ENCODE peak calls at places on chromosomes 5 and 9, in ten cellular contexts. One of them, this sample, is unnamed.
A peak's percentile ranks its signal among the peaks of the same experiment; 100 is the strongest.

GRCh38 chr5:31952034-31952433 is 222.1 kb downstream of the GOLPH3 start:
- DNase-seq in left ventricle myocardium inferior: no peak
- DNase-seq in amniotic stem cell: no peak
- DNase-seq in NCI-H510A: no peak
- DNase-seq in myocyte: no peak
- DNase-seq in AG04450: no peak
- DNase-seq in activated T-helper 2 cell treated with anti-CD3 and anti-CD28 coated beads, Interferon-gamma antibody, Interleukin-2, Interleukin-4, amounts not matched to agents 10 μg/mL and 5 μg/mL and 100 μg/mL, durations not matched to agents 14 hours and 24 hours and 36 hours: no peak
- DNase-seq in fibroblast of pulmonary artery: no peak
- DNase-seq in RPMI7951: no peak
- DNase-seq in substantia nigra: no peak
- DNase-seq in this sample: no peak

GRCh38 chr5:151868451-151868850 is 56.2 kb downstream of the GLRA1 start:
- DNase-seq in left ventricle myocardium inferior: no peak
- DNase-seq in amniotic stem cell: no peak
- DNase-seq in NCI-H510A: no peak
- DNase-seq in myocyte: no peak
- DNase-seq in AG04450: no peak
- DNase-seq in activated T-helper 2 cell treated with anti-CD3 and anti-CD28 coated beads, Interferon-gamma antibody, Interleukin-2, Interleukin-4, amounts not matched to agents 10 μg/mL and 5 μg/mL and 100 μg/mL, durations not matched to agents 14 hours and 24 hours and 36 hours: no peak
- DNase-seq in fibroblast of pulmonary artery: no peak
- DNase-seq in RPMI7951: no peak
- DNase-seq in substantia nigra: no peak
- DNase-seq in this sample: no peak

GRCh38 chr5:150517272-150518152 is 9.6 kb downstream of the NDST1 start:
- DNase-seq in left ventricle myocardium inferior: peak; percentile 59
- DNase-seq in amniotic stem cell: peak; percentile 79
- DNase-seq in NCI-H510A: peak; percentile 53
- DNase-seq in myocyte: peak; percentile 82
- DNase-seq in AG04450: peak; percentile 85
- DNase-seq in activated T-helper 2 cell treated with anti-CD3 and anti-CD28 coated beads, Interferon-gamma antibody, Interleukin-2, Interleukin-4, amounts not matched to agents 10 μg/mL and 5 μg/mL and 100 μg/mL, durations not matched to agents 14 hours and 24 hours and 36 hours: no peak
- DNase-seq in fibroblast of pulmonary artery: peak; percentile 96
- DNase-seq in RPMI7951: peak; percentile 92
- DNase-seq in substantia nigra: peak; percentile 40
- DNase-seq in this sample: peak; percentile 89

GRCh38 chr5:133685402-133686018 is 73.2 kb upstream of the FSTL4 start:
- DNase-seq in left ventricle myocardium inferior: no peak
- DNase-seq in amniotic stem cell: no peak
- DNase-seq in NCI-H510A: no peak
- DNase-seq in myocyte: no peak
- DNase-seq in AG04450: no peak
- DNase-seq in activated T-helper 2 cell treated with anti-CD3 and anti-CD28 coated beads, Interferon-gamma antibody, Interleukin-2, Interleukin-4, amounts not matched to agents 10 μg/mL and 5 μg/mL and 100 μg/mL, durations not matched to agents 14 hours and 24 hours and 36 hours: no peak
- DNase-seq in fibroblast of pulmonary artery: no peak
- DNase-seq in RPMI7951: no peak
- DNase-seq in substantia nigra: no peak
- DNase-seq in this sample: no peak

GRCh38 chr5:37738057-37738691 is 101.7 kb downstream of the GDNF start:
- DNase-seq in left ventricle myocardium inferior: no peak
- DNase-seq in amniotic stem cell: peak; percentile 73
- DNase-seq in NCI-H510A: peak; percentile 28
- DNase-seq in myocyte: peak; percentile 96
- DNase-seq in AG04450: peak; percentile 76
- DNase-seq in activated T-helper 2 cell treated with anti-CD3 and anti-CD28 coated beads, Interferon-gamma antibody, Interleukin-2, Interleukin-4, amounts not matched to agents 10 μg/mL and 5 μg/mL and 100 μg/mL, durations not matched to agents 14 hours and 24 hours and 36 hours: peak; percentile 11
- DNase-seq in fibroblast of pulmonary artery: peak; percentile 89
- DNase-seq in RPMI7951: peak; percentile 96
- DNase-seq in substantia nigra: no peak
- DNase-seq in this sample: peak; percentile 90

GRCh38 chr5:168137265-168137664 is 154.2 kb upstream of the WWC1 start:
- DNase-seq in left ventricle myocardium inferior: no peak
- DNase-seq in amniotic stem cell: no peak
- DNase-seq in NCI-H510A: no peak
- DNase-seq in myocyte: no peak
- DNase-seq in AG04450: no peak
- DNase-seq in activated T-helper 2 cell treated with anti-CD3 and anti-CD28 coated beads, Interferon-gamma antibody, Interleukin-2, Interleukin-4, amounts not matched to agents 10 μg/mL and 5 μg/mL and 100 μg/mL, durations not matched to agents 14 hours and 24 hours and 36 hours: no peak
- DNase-seq in fibroblast of pulmonary artery: no peak
- DNase-seq in RPMI7951: no peak
- DNase-seq in substantia nigra: no peak
- DNase-seq in this sample: no peak

GRCh38 chr9:18438300-18438925 is 35.5 kb upstream of the ADAMTSL1 start:
- DNase-seq in left ventricle myocardium inferior: peak; percentile 38
- DNase-seq in amniotic stem cell: no peak
- DNase-seq in NCI-H510A: no peak
- DNase-seq in myocyte: peak; percentile 91
- DNase-seq in AG04450: no peak
- DNase-seq in activated T-helper 2 cell treated with anti-CD3 and anti-CD28 coated beads, Interferon-gamma antibody, Interleukin-2, Interleukin-4, amounts not matched to agents 10 μg/mL and 5 μg/mL and 100 μg/mL, durations not matched to agents 14 hours and 24 hours and 36 hours: no peak
- DNase-seq in fibroblast of pulmonary artery: peak; percentile 57
- DNase-seq in RPMI7951: peak; percentile 59
- DNase-seq in substantia nigra: peak; percentile 66
- DNase-seq in this sample: no peak

GRCh38 chr9:97468658-97469448 is 32.6 kb upstream of the TMOD1 start:
- DNase-seq in left ventricle myocardium inferior: peak; percentile 64
- DNase-seq in amniotic stem cell: peak; percentile 9
- DNase-seq in NCI-H510A: peak; percentile 17
- DNase-seq in myocyte: peak; percentile 91
- DNase-seq in AG04450: peak; percentile 16
- DNase-seq in activated T-helper 2 cell treated with anti-CD3 and anti-CD28 coated beads, Interferon-gamma antibody, Interleukin-2, Interleukin-4, amounts not matched to agents 10 μg/mL and 5 μg/mL and 100 μg/mL, durations not matched to agents 14 hours and 24 hours and 36 hours: peak; percentile 14
- DNase-seq in fibroblast of pulmonary artery: peak; percentile 79
- DNase-seq in RPMI7951: peak; percentile 69
- DNase-seq in substantia nigra: peak; percentile 84
- DNase-seq in this sample: peak; percentile 23

GRCh38 chr5:53260446-53260845 is 150.9 kb upstream of the MOCS2 start:
- DNase-seq in left ventricle myocardium inferior: no peak
- DNase-seq in amniotic stem cell: no peak
- DNase-seq in NCI-H510A: no peak
- DNase-seq in myocyte: no peak
- DNase-seq in AG04450: no peak
- DNase-seq in activated T-helper 2 cell treated with anti-CD3 and anti-CD28 coated beads, Interferon-gamma antibody, Interleukin-2, Interleukin-4, amounts not matched to agents 10 μg/mL and 5 μg/mL and 100 μg/mL, durations not matched to agents 14 hours and 24 hours and 36 hours: no peak
- DNase-seq in fibroblast of pulmonary artery: no peak
- DNase-seq in RPMI7951: no peak
- DNase-seq in substantia nigra: no peak
- DNase-seq in this sample: no peak

GRCh38 chr9:134065720-134066419 is 2.0 kb downstream of the BRD3 start:
- DNase-seq in left ventricle myocardium inferior: no peak
- DNase-seq in amniotic stem cell: no peak
- DNase-seq in NCI-H510A: no peak
- DNase-seq in myocyte: peak; percentile 38
- DNase-seq in AG04450: no peak
- DNase-seq in activated T-helper 2 cell treated with anti-CD3 and anti-CD28 coated beads, Interferon-gamma antibody, Interleukin-2, Interleukin-4, amounts not matched to agents 10 μg/mL and 5 μg/mL and 100 μg/mL, durations not matched to agents 14 hours and 24 hours and 36 hours: peak; percentile 72
- DNase-seq in fibroblast of pulmonary artery: peak; percentile 45
- DNase-seq in RPMI7951: peak; percentile 62
- DNase-seq in substantia nigra: no peak
- DNase-seq in this sample: no peak

GRCh38 chr9:8552732-8553131 is 753.2 kb upstream of the DMAC1 start:
- DNase-seq in left ventricle myocardium inferior: no peak
- DNase-seq in amniotic stem cell: no peak
- DNase-seq in NCI-H510A: no peak
- DNase-seq in myocyte: no peak
- DNase-seq in AG04450: no peak
- DNase-seq in activated T-helper 2 cell treated with anti-CD3 and anti-CD28 coated beads, Interferon-gamma antibody, Interleukin-2, Interleukin-4, amounts not matched to agents 10 μg/mL and 5 μg/mL and 100 μg/mL, durations not matched to agents 14 hours and 24 hours and 36 hours: no peak
- DNase-seq in fibroblast of pulmonary artery: no peak
- DNase-seq in RPMI7951: no peak
- DNase-seq in substantia nigra: peak; percentile 74
- DNase-seq in this sample: no peak

GRCh38 chr5:154228696-154229095 is 38.2 kb downstream of the GALNT10 start:
- DNase-seq in left ventricle myocardium inferior: no peak
- DNase-seq in amniotic stem cell: no peak
- DNase-seq in NCI-H510A: no peak
- DNase-seq in myocyte: no peak
- DNase-seq in AG04450: no peak
- DNase-seq in activated T-helper 2 cell treated with anti-CD3 and anti-CD28 coated beads, Interferon-gamma antibody, Interleukin-2, Interleukin-4, amounts not matched to agents 10 μg/mL and 5 μg/mL and 100 μg/mL, durations not matched to agents 14 hours and 24 hours and 36 hours: no peak
- DNase-seq in fibroblast of pulmonary artery: no peak
- DNase-seq in RPMI7951: no peak
- DNase-seq in substantia nigra: no peak
- DNase-seq in this sample: no peak

This sample was measured in HS-27A.